ENCODE peak calls at places on chromosomes 6 and 20, in ten cellular contexts. One of them, this sample, is unnamed.

GRCh38 chr6:139650941-139651340 is 276.5 kb upstream of the CITED2 start:
- DNase-seq in sigmoid colon: no peak
- DNase-seq in HAP-1: no peak
- DNase-seq in ACHN: no peak
- DNase-seq in upper lobe of right lung: no peak
- DNase-seq in stimulated activated CD8-positive, alpha-beta memory T cell treated with anti-CD3 and anti-CD28 coated beads, Interleukin-12 subunit alpha, Interleukin-12 subunit beta, amount 100 ng/mL, for 4 hours: no peak
- DNase-seq in stimulated activated CD4-positive, alpha-beta T cell treated with anti-CD3 and anti-CD28 coated beads, Interleukin-12 subunit alpha, Interleukin-12 subunit beta, amount 100 ng/mL, for 4 hours: no peak
- DNase-seq in stimulated activated naive CD8-positive, alpha-beta T cell treated with anti-CD3 and anti-CD28 coated beads, Interleukin-15, Interleukin-2, amounts not matched to agents 100 U/mL and 50 U/mL, for 24 hours: no peak
- DNase-seq in NCI-H345: no peak
- DNase-seq in central memory CD4-positive, alpha-beta T cell: no peak
- DNase-seq in this sample: no peak

GRCh38 chr6:903746-904145 is 210.8 kb upstream of the EXOC2 start:
- DNase-seq in sigmoid colon: no peak
- DNase-seq in HAP-1: no peak
- DNase-seq in ACHN: peak
- DNase-seq in upper lobe of right lung: no peak
- DNase-seq in stimulated activated CD8-positive, alpha-beta memory T cell treated with anti-CD3 and anti-CD28 coated beads, Interleukin-12 subunit alpha, Interleukin-12 subunit beta, amount 100 ng/mL, for 4 hours: no peak
- DNase-seq in stimulated activated CD4-positive, alpha-beta T cell treated with anti-CD3 and anti-CD28 coated beads, Interleukin-12 subunit alpha, Interleukin-12 subunit beta, amount 100 ng/mL, for 4 hours: no peak
- DNase-seq in stimulated activated naive CD8-positive, alpha-beta T cell treated with anti-CD3 and anti-CD28 coated beads, Interleukin-15, Interleukin-2, amounts not matched to agents 100 U/mL and 50 U/mL, for 24 hours: no peak
- DNase-seq in NCI-H345: no peak
- DNase-seq in central memory CD4-positive, alpha-beta T cell: no peak
- DNase-seq in this sample: no peak

GRCh38 chr6:131844243-131844841 is 36.5 kb downstream of the ENPP1 start:
- DNase-seq in sigmoid colon: no peak
- DNase-seq in HAP-1: no peak
- DNase-seq in ACHN: no peak
- DNase-seq in upper lobe of right lung: no peak
- DNase-seq in stimulated activated CD8-positive, alpha-beta memory T cell treated with anti-CD3 and anti-CD28 coated beads, Interleukin-12 subunit alpha, Interleukin-12 subunit beta, amount 100 ng/mL, for 4 hours: no peak
- DNase-seq in stimulated activated CD4-positive, alpha-beta T cell treated with anti-CD3 and anti-CD28 coated beads, Interleukin-12 subunit alpha, Interleukin-12 subunit beta, amount 100 ng/mL, for 4 hours: no peak
- DNase-seq in stimulated activated naive CD8-positive, alpha-beta T cell treated with anti-CD3 and anti-CD28 coated beads, Interleukin-15, Interleukin-2, amounts not matched to agents 100 U/mL and 50 U/mL, for 24 hours: no peak
- DNase-seq in NCI-H345: no peak
- DNase-seq in central memory CD4-positive, alpha-beta T cell: no peak
- DNase-seq in this sample: no peak

GRCh38 chr6:166466178-166467122 is 83.7 kb upstream of the MPC1 start:
- DNase-seq in sigmoid colon: no peak
- DNase-seq in HAP-1: no peak
- DNase-seq in ACHN: peak
- DNase-seq in upper lobe of right lung: no peak
- DNase-seq in stimulated activated CD8-positive, alpha-beta memory T cell treated with anti-CD3 and anti-CD28 coated beads, Interleukin-12 subunit alpha, Interleukin-12 subunit beta, amount 100 ng/mL, for 4 hours: no peak
- DNase-seq in stimulated activated CD4-positive, alpha-beta T cell treated with anti-CD3 and anti-CD28 coated beads, Interleukin-12 subunit alpha, Interleukin-12 subunit beta, amount 100 ng/mL, for 4 hours: no peak
- DNase-seq in stimulated activated naive CD8-positive, alpha-beta T cell treated with anti-CD3 and anti-CD28 coated beads, Interleukin-15, Interleukin-2, amounts not matched to agents 100 U/mL and 50 U/mL, for 24 hours: no peak
- DNase-seq in NCI-H345: no peak
- DNase-seq in central memory CD4-positive, alpha-beta T cell: no peak
- DNase-seq in this sample: peak

GRCh38 chr6:133817460-133818047 is 71.4 kb upstream of the TCF21 start:
- DNase-seq in sigmoid colon: no peak
- DNase-seq in HAP-1: no peak
- DNase-seq in ACHN: peak
- DNase-seq in upper lobe of right lung: no peak
- DNase-seq in stimulated activated CD8-positive, alpha-beta memory T cell treated with anti-CD3 and anti-CD28 coated beads, Interleukin-12 subunit alpha, Interleukin-12 subunit beta, amount 100 ng/mL, for 4 hours: no peak
- DNase-seq in stimulated activated CD4-positive, alpha-beta T cell treated with anti-CD3 and anti-CD28 coated beads, Interleukin-12 subunit alpha, Interleukin-12 subunit beta, amount 100 ng/mL, for 4 hours: peak
- DNase-seq in stimulated activated naive CD8-positive, alpha-beta T cell treated with anti-CD3 and anti-CD28 coated beads, Interleukin-15, Interleukin-2, amounts not matched to agents 100 U/mL and 50 U/mL, for 24 hours: peak
- DNase-seq in NCI-H345: no peak
- DNase-seq in central memory CD4-positive, alpha-beta T cell: peak
- DNase-seq in this sample: peak

GRCh38 chr6:134589512-134589911 is 271.6 kb upstream of the SGK1 start:
- DNase-seq in sigmoid colon: no peak
- DNase-seq in HAP-1: no peak
- DNase-seq in ACHN: peak
- DNase-seq in upper lobe of right lung: no peak
- DNase-seq in stimulated activated CD8-positive, alpha-beta memory T cell treated with anti-CD3 and anti-CD28 coated beads, Interleukin-12 subunit alpha, Interleukin-12 subunit beta, amount 100 ng/mL, for 4 hours: no peak
- DNase-seq in stimulated activated CD4-positive, alpha-beta T cell treated with anti-CD3 and anti-CD28 coated beads, Interleukin-12 subunit alpha, Interleukin-12 subunit beta, amount 100 ng/mL, for 4 hours: no peak
- DNase-seq in stimulated activated naive CD8-positive, alpha-beta T cell treated with anti-CD3 and anti-CD28 coated beads, Interleukin-15, Interleukin-2, amounts not matched to agents 100 U/mL and 50 U/mL, for 24 hours: no peak
- DNase-seq in NCI-H345: no peak
- DNase-seq in central memory CD4-positive, alpha-beta T cell: no peak
- DNase-seq in this sample: no peak

GRCh38 chr6:49409951-49410542 is 53.0 kb downstream of the MMUT start:
- DNase-seq in sigmoid colon: peak
- DNase-seq in HAP-1: peak
- DNase-seq in ACHN: peak
- DNase-seq in upper lobe of right lung: peak
- DNase-seq in stimulated activated CD8-positive, alpha-beta memory T cell treated with anti-CD3 and anti-CD28 coated beads, Interleukin-12 subunit alpha, Interleukin-12 subunit beta, amount 100 ng/mL, for 4 hours: no peak
- DNase-seq in stimulated activated CD4-positive, alpha-beta T cell treated with anti-CD3 and anti-CD28 coated beads, Interleukin-12 subunit alpha, Interleukin-12 subunit beta, amount 100 ng/mL, for 4 hours: peak
- DNase-seq in stimulated activated naive CD8-positive, alpha-beta T cell treated with anti-CD3 and anti-CD28 coated beads, Interleukin-15, Interleukin-2, amounts not matched to agents 100 U/mL and 50 U/mL, for 24 hours: peak
- DNase-seq in NCI-H345: peak
- DNase-seq in central memory CD4-positive, alpha-beta T cell: peak
- DNase-seq in this sample: peak

GRCh38 chr20:58340853-58341252 is 31.3 kb downstream of the RAB22A start:
- DNase-seq in sigmoid colon: no peak
- DNase-seq in HAP-1: no peak
- DNase-seq in ACHN: no peak
- DNase-seq in upper lobe of right lung: no peak
- DNase-seq in stimulated activated CD8-positive, alpha-beta memory T cell treated with anti-CD3 and anti-CD28 coated beads, Interleukin-12 subunit alpha, Interleukin-12 subunit beta, amount 100 ng/mL, for 4 hours: no peak
- DNase-seq in stimulated activated CD4-positive, alpha-beta T cell treated with anti-CD3 and anti-CD28 coated beads, Interleukin-12 subunit alpha, Interleukin-12 subunit beta, amount 100 ng/mL, for 4 hours: no peak
- DNase-seq in stimulated activated naive CD8-positive, alpha-beta T cell treated with anti-CD3 and anti-CD28 coated beads, Interleukin-15, Interleukin-2, amounts not matched to agents 100 U/mL and 50 U/mL, for 24 hours: no peak
- DNase-seq in NCI-H345: no peak
- DNase-seq in central memory CD4-positive, alpha-beta T cell: no peak
- DNase-seq in this sample: no peak

GRCh38 chr6:24078200-24078599 is 47.8 kb upstream of the NRSN1 start:
- DNase-seq in sigmoid colon: no peak
- DNase-seq in HAP-1: no peak
- DNase-seq in ACHN: peak
- DNase-seq in upper lobe of right lung: no peak
- DNase-seq in stimulated activated CD8-positive, alpha-beta memory T cell treated with anti-CD3 and anti-CD28 coated beads, Interleukin-12 subunit alpha, Interleukin-12 subunit beta, amount 100 ng/mL, for 4 hours: no peak
- DNase-seq in stimulated activated CD4-positive, alpha-beta T cell treated with anti-CD3 and anti-CD28 coated beads, Interleukin-12 subunit alpha, Interleukin-12 subunit beta, amount 100 ng/mL, for 4 hours: no peak
- DNase-seq in stimulated activated naive CD8-positive, alpha-beta T cell treated with anti-CD3 and anti-CD28 coated beads, Interleukin-15, Interleukin-2, amounts not matched to agents 100 U/mL and 50 U/mL, for 24 hours: no peak
- DNase-seq in NCI-H345: no peak
- DNase-seq in central memory CD4-positive, alpha-beta T cell: no peak
- DNase-seq in this sample: no peak

GRCh38 chr6:149456311-149457021 is 28.3 kb downstream of the ZC3H12D start:
- DNase-seq in sigmoid colon: no peak
- DNase-seq in HAP-1: no peak
- DNase-seq in ACHN: no peak
- DNase-seq in upper lobe of right lung: no peak
- DNase-seq in stimulated activated CD8-positive, alpha-beta memory T cell treated with anti-CD3 and anti-CD28 coated beads, Interleukin-12 subunit alpha, Interleukin-12 subunit beta, amount 100 ng/mL, for 4 hours: no peak
- DNase-seq in stimulated activated CD4-positive, alpha-beta T cell treated with anti-CD3 and anti-CD28 coated beads, Interleukin-12 subunit alpha, Interleukin-12 subunit beta, amount 100 ng/mL, for 4 hours: no peak
- DNase-seq in stimulated activated naive CD8-positive, alpha-beta T cell treated with anti-CD3 and anti-CD28 coated beads, Interleukin-15, Interleukin-2, amounts not matched to agents 100 U/mL and 50 U/mL, for 24 hours: no peak
- DNase-seq in NCI-H345: no peak
- DNase-seq in central memory CD4-positive, alpha-beta T cell: no peak
- DNase-seq in this sample: no peak

GRCh38 chr20:23160536-23161243 is 74.6 kb upstream of the CD93 start:
- DNase-seq in sigmoid colon: no peak
- DNase-seq in HAP-1: no peak
- DNase-seq in ACHN: no peak
- DNase-seq in upper lobe of right lung: no peak
- DNase-seq in stimulated activated CD8-positive, alpha-beta memory T cell treated with anti-CD3 and anti-CD28 coated beads, Interleukin-12 subunit alpha, Interleukin-12 subunit beta, amount 100 ng/mL, for 4 hours: no peak
- DNase-seq in stimulated activated CD4-positive, alpha-beta T cell treated with anti-CD3 and anti-CD28 coated beads, Interleukin-12 subunit alpha, Interleukin-12 subunit beta, amount 100 ng/mL, for 4 hours: no peak
- DNase-seq in stimulated activated naive CD8-positive, alpha-beta T cell treated with anti-CD3 and anti-CD28 coated beads, Interleukin-15, Interleukin-2, amounts not matched to agents 100 U/mL and 50 U/mL, for 24 hours: no peak
- DNase-seq in NCI-H345: no peak
- DNase-seq in central memory CD4-positive, alpha-beta T cell: no peak
- DNase-seq in this sample: no peak

GRCh38 chr6:143325379-143326140 is 124.9 kb downstream of the ADAT2 start:
- DNase-seq in sigmoid colon: no peak
- DNase-seq in HAP-1: no peak
- DNase-seq in ACHN: peak
- DNase-seq in upper lobe of right lung: no peak
- DNase-seq in stimulated activated CD8-positive, alpha-beta memory T cell treated with anti-CD3 and anti-CD28 coated beads, Interleukin-12 subunit alpha, Interleukin-12 subunit beta, amount 100 ng/mL, for 4 hours: no peak
- DNase-seq in stimulated activated CD4-positive, alpha-beta T cell treated with anti-CD3 and anti-CD28 coated beads, Interleukin-12 subunit alpha, Interleukin-12 subunit beta, amount 100 ng/mL, for 4 hours: no peak
- DNase-seq in stimulated activated naive CD8-positive, alpha-beta T cell treated with anti-CD3 and anti-CD28 coated beads, Interleukin-15, Interleukin-2, amounts not matched to agents 100 U/mL and 50 U/mL, for 24 hours: no peak
- DNase-seq in NCI-H345: no peak
- DNase-seq in central memory CD4-positive, alpha-beta T cell: no peak
- DNase-seq in this sample: no peak

GRCh38 chr6:103554911-103555310 is 1304.8 kb downstream of the HACE1 start:
- DNase-seq in sigmoid colon: no peak
- DNase-seq in HAP-1: no peak
- DNase-seq in ACHN: no peak
- DNase-seq in upper lobe of right lung: no peak
- DNase-seq in stimulated activated CD8-positive, alpha-beta memory T cell treated with anti-CD3 and anti-CD28 coated beads, Interleukin-12 subunit alpha, Interleukin-12 subunit beta, amount 100 ng/mL, for 4 hours: no peak
- DNase-seq in stimulated activated CD4-positive, alpha-beta T cell treated with anti-CD3 and anti-CD28 coated beads, Interleukin-12 subunit alpha, Interleukin-12 subunit beta, amount 100 ng/mL, for 4 hours: no peak
- DNase-seq in stimulated activated naive CD8-positive, alpha-beta T cell treated with anti-CD3 and anti-CD28 coated beads, Interleukin-15, Interleukin-2, amounts not matched to agents 100 U/mL and 50 U/mL, for 24 hours: no peak
- DNase-seq in NCI-H345: no peak
- DNase-seq in central memory CD4-positive, alpha-beta T cell: no peak
- DNase-seq in this sample: no peak

GRCh38 chr20:45181639-45182038 is 6.9 kb downstream of the PI3 start:
- DNase-seq in sigmoid colon: no peak
- DNase-seq in HAP-1: no peak
- DNase-seq in ACHN: no peak
- DNase-seq in upper lobe of right lung: no peak
- DNase-seq in stimulated activated CD8-positive, alpha-beta memory T cell treated with anti-CD3 and anti-CD28 coated beads, Interleukin-12 subunit alpha, Interleukin-12 subunit beta, amount 100 ng/mL, for 4 hours: no peak
- DNase-seq in stimulated activated CD4-positive, alpha-beta T cell treated with anti-CD3 and anti-CD28 coated beads, Interleukin-12 subunit alpha, Interleukin-12 subunit beta, amount 100 ng/mL, for 4 hours: no peak
- DNase-seq in stimulated activated naive CD8-positive, alpha-beta T cell treated with anti-CD3 and anti-CD28 coated beads, Interleukin-15, Interleukin-2, amounts not matched to agents 100 U/mL and 50 U/mL, for 24 hours: no peak
- DNase-seq in NCI-H345: no peak
- DNase-seq in central memory CD4-positive, alpha-beta T cell: no peak
- DNase-seq in this sample: no peak

GRCh38 chr6:56693988-56694387 is 51.3 kb upstream of the DST start:
- DNase-seq in sigmoid colon: no peak
- DNase-seq in HAP-1: no peak
- DNase-seq in ACHN: peak
- DNase-seq in upper lobe of right lung: no peak
- DNase-seq in stimulated activated CD8-positive, alpha-beta memory T cell treated with anti-CD3 and anti-CD28 coated beads, Interleukin-12 subunit alpha, Interleukin-12 subunit beta, amount 100 ng/mL, for 4 hours: no peak
- DNase-seq in stimulated activated CD4-positive, alpha-beta T cell treated with anti-CD3 and anti-CD28 coated beads, Interleukin-12 subunit alpha, Interleukin-12 subunit beta, amount 100 ng/mL, for 4 hours: no peak
- DNase-seq in stimulated activated naive CD8-positive, alpha-beta T cell treated with anti-CD3 and anti-CD28 coated beads, Interleukin-15, Interleukin-2, amounts not matched to agents 100 U/mL and 50 U/mL, for 24 hours: no peak
- DNase-seq in NCI-H345: no peak
- DNase-seq in central memory CD4-positive, alpha-beta T cell: no peak
- DNase-seq in this sample: no peak

GRCh38 chr6:169469028-169469427 is 215.4 kb upstream of the THBS2 start:
- DNase-seq in sigmoid colon: no peak
- DNase-seq in HAP-1: no peak
- DNase-seq in ACHN: no peak
- DNase-seq in upper lobe of right lung: no peak
- DNase-seq in stimulated activated CD8-positive, alpha-beta memory T cell treated with anti-CD3 and anti-CD28 coated beads, Interleukin-12 subunit alpha, Interleukin-12 subunit beta, amount 100 ng/mL, for 4 hours: no peak
- DNase-seq in stimulated activated CD4-positive, alpha-beta T cell treated with anti-CD3 and anti-CD28 coated beads, Interleukin-12 subunit alpha, Interleukin-12 subunit beta, amount 100 ng/mL, for 4 hours: no peak
- DNase-seq in stimulated activated naive CD8-positive, alpha-beta T cell treated with anti-CD3 and anti-CD28 coated beads, Interleukin-15, Interleukin-2, amounts not matched to agents 100 U/mL and 50 U/mL, for 24 hours: no peak
- DNase-seq in NCI-H345: no peak
- DNase-seq in central memory CD4-positive, alpha-beta T cell: no peak
- DNase-seq in this sample: no peak

GRCh38 chr6:41462980-41463930 is 82.9 kb upstream of the FOXP4 start:
- DNase-seq in sigmoid colon: peak
- DNase-seq in HAP-1: peak
- DNase-seq in ACHN: peak
- DNase-seq in upper lobe of right lung: peak
- DNase-seq in stimulated activated CD8-positive, alpha-beta memory T cell treated with anti-CD3 and anti-CD28 coated beads, Interleukin-12 subunit alpha, Interleukin-12 subunit beta, amount 100 ng/mL, for 4 hours: no peak
- DNase-seq in stimulated activated CD4-positive, alpha-beta T cell treated with anti-CD3 and anti-CD28 coated beads, Interleukin-12 subunit alpha, Interleukin-12 subunit beta, amount 100 ng/mL, for 4 hours: peak
- DNase-seq in stimulated activated naive CD8-positive, alpha-beta T cell treated with anti-CD3 and anti-CD28 coated beads, Interleukin-15, Interleukin-2, amounts not matched to agents 100 U/mL and 50 U/mL, for 24 hours: peak
- DNase-seq in NCI-H345: no peak
- DNase-seq in central memory CD4-positive, alpha-beta T cell: no peak
- DNase-seq in this sample: peak

GRCh38 chr6:106858653-106859092 is 115.9 kb downstream of the CD24 start:
- DNase-seq in sigmoid colon: no peak
- DNase-seq in HAP-1: no peak
- DNase-seq in ACHN: peak
- DNase-seq in upper lobe of right lung: no peak
- DNase-seq in stimulated activated CD8-positive, alpha-beta memory T cell treated with anti-CD3 and anti-CD28 coated beads, Interleukin-12 subunit alpha, Interleukin-12 subunit beta, amount 100 ng/mL, for 4 hours: no peak
- DNase-seq in stimulated activated CD4-positive, alpha-beta T cell treated with anti-CD3 and anti-CD28 coated beads, Interleukin-12 subunit alpha, Interleukin-12 subunit beta, amount 100 ng/mL, for 4 hours: no peak
- DNase-seq in stimulated activated naive CD8-positive, alpha-beta T cell treated with anti-CD3 and anti-CD28 coated beads, Interleukin-15, Interleukin-2, amounts not matched to agents 100 U/mL and 50 U/mL, for 24 hours: no peak
- DNase-seq in NCI-H345: no peak
- DNase-seq in central memory CD4-positive, alpha-beta T cell: no peak
- DNase-seq in this sample: no peak

GRCh38 chr6:125791151-125791819 is 525 bp downstream of the NCOA7 start:
- DNase-seq in sigmoid colon: no peak
- DNase-seq in HAP-1: peak
- DNase-seq in ACHN: peak
- DNase-seq in upper lobe of right lung: no peak
- DNase-seq in stimulated activated CD8-positive, alpha-beta memory T cell treated with anti-CD3 and anti-CD28 coated beads, Interleukin-12 subunit alpha, Interleukin-12 subunit beta, amount 100 ng/mL, for 4 hours: no peak
- DNase-seq in stimulated activated CD4-positive, alpha-beta T cell treated with anti-CD3 and anti-CD28 coated beads, Interleukin-12 subunit alpha, Interleukin-12 subunit beta, amount 100 ng/mL, for 4 hours: no peak
- DNase-seq in stimulated activated naive CD8-positive, alpha-beta T cell treated with anti-CD3 and anti-CD28 coated beads, Interleukin-15, Interleukin-2, amounts not matched to agents 100 U/mL and 50 U/mL, for 24 hours: peak
- DNase-seq in NCI-H345: peak
- DNase-seq in central memory CD4-positive, alpha-beta T cell: peak
- DNase-seq in this sample: peak

GRCh38 chr6:16318538-16318937 is 80.2 kb downstream of the GMPR start:
- DNase-seq in sigmoid colon: no peak
- DNase-seq in HAP-1: no peak
- DNase-seq in ACHN: peak
- DNase-seq in upper lobe of right lung: no peak
- DNase-seq in stimulated activated CD8-positive, alpha-beta memory T cell treated with anti-CD3 and anti-CD28 coated beads, Interleukin-12 subunit alpha, Interleukin-12 subunit beta, amount 100 ng/mL, for 4 hours: no peak
- DNase-seq in stimulated activated CD4-positive, alpha-beta T cell treated with anti-CD3 and anti-CD28 coated beads, Interleukin-12 subunit alpha, Interleukin-12 subunit beta, amount 100 ng/mL, for 4 hours: peak
- DNase-seq in stimulated activated naive CD8-positive, alpha-beta T cell treated with anti-CD3 and anti-CD28 coated beads, Interleukin-15, Interleukin-2, amounts not matched to agents 100 U/mL and 50 U/mL, for 24 hours: peak
- DNase-seq in NCI-H345: no peak
- DNase-seq in central memory CD4-positive, alpha-beta T cell: no peak
- DNase-seq in this sample: no peak

GRCh38 chr6:37047421-37047931 is 42.0 kb downstream of the FGD2 start:
- DNase-seq in sigmoid colon: peak
- DNase-seq in HAP-1: no peak
- DNase-seq in ACHN: no peak
- DNase-seq in upper lobe of right lung: no peak
- DNase-seq in stimulated activated CD8-positive, alpha-beta memory T cell treated with anti-CD3 and anti-CD28 coated beads, Interleukin-12 subunit alpha, Interleukin-12 subunit beta, amount 100 ng/mL, for 4 hours: no peak
- DNase-seq in stimulated activated CD4-positive, alpha-beta T cell treated with anti-CD3 and anti-CD28 coated beads, Interleukin-12 subunit alpha, Interleukin-12 subunit beta, amount 100 ng/mL, for 4 hours: no peak
- DNase-seq in stimulated activated naive CD8-positive, alpha-beta T cell treated with anti-CD3 and anti-CD28 coated beads, Interleukin-15, Interleukin-2, amounts not matched to agents 100 U/mL and 50 U/mL, for 24 hours: no peak
- DNase-seq in NCI-H345: no peak
- DNase-seq in central memory CD4-positive, alpha-beta T cell: no peak
- DNase-seq in this sample: no peak

GRCh38 chr20:24781061-24781980 is 167.7 kb upstream of the CST7 start:
- DNase-seq in sigmoid colon: peak
- DNase-seq in HAP-1: no peak
- DNase-seq in ACHN: peak
- DNase-seq in upper lobe of right lung: peak
- DNase-seq in stimulated activated CD8-positive, alpha-beta memory T cell treated with anti-CD3 and anti-CD28 coated beads, Interleukin-12 subunit alpha, Interleukin-12 subunit beta, amount 100 ng/mL, for 4 hours: no peak
- DNase-seq in stimulated activated CD4-positive, alpha-beta T cell treated with anti-CD3 and anti-CD28 coated beads, Interleukin-12 subunit alpha, Interleukin-12 subunit beta, amount 100 ng/mL, for 4 hours: no peak
- DNase-seq in stimulated activated naive CD8-positive, alpha-beta T cell treated with anti-CD3 and anti-CD28 coated beads, Interleukin-15, Interleukin-2, amounts not matched to agents 100 U/mL and 50 U/mL, for 24 hours: peak
- DNase-seq in NCI-H345: peak
- DNase-seq in central memory CD4-positive, alpha-beta T cell: no peak
- DNase-seq in this sample: peak

GRCh38 chr6:81797594-81797993 is 45.1 kb upstream of the TENT5A start:
- DNase-seq in sigmoid colon: no peak
- DNase-seq in HAP-1: no peak
- DNase-seq in ACHN: no peak
- DNase-seq in upper lobe of right lung: no peak
- DNase-seq in stimulated activated CD8-positive, alpha-beta memory T cell treated with anti-CD3 and anti-CD28 coated beads, Interleukin-12 subunit alpha, Interleukin-12 subunit beta, amount 100 ng/mL, for 4 hours: no peak
- DNase-seq in stimulated activated CD4-positive, alpha-beta T cell treated with anti-CD3 and anti-CD28 coated beads, Interleukin-12 subunit alpha, Interleukin-12 subunit beta, amount 100 ng/mL, for 4 hours: no peak
- DNase-seq in stimulated activated naive CD8-positive, alpha-beta T cell treated with anti-CD3 and anti-CD28 coated beads, Interleukin-15, Interleukin-2, amounts not matched to agents 100 U/mL and 50 U/mL, for 24 hours: no peak
- DNase-seq in NCI-H345: no peak
- DNase-seq in central memory CD4-positive, alpha-beta T cell: no peak
- DNase-seq in this sample: no peak

GRCh38 chr20:10131612-10132345 is 86.9 kb upstream of the SNAP25 start:
- DNase-seq in sigmoid colon: peak
- DNase-seq in HAP-1: no peak
- DNase-seq in ACHN: no peak
- DNase-seq in upper lobe of right lung: no peak
- DNase-seq in stimulated activated CD8-positive, alpha-beta memory T cell treated with anti-CD3 and anti-CD28 coated beads, Interleukin-12 subunit alpha, Interleukin-12 subunit beta, amount 100 ng/mL, for 4 hours: no peak
- DNase-seq in stimulated activated CD4-positive, alpha-beta T cell treated with anti-CD3 and anti-CD28 coated beads, Interleukin-12 subunit alpha, Interleukin-12 subunit beta, amount 100 ng/mL, for 4 hours: no peak
- DNase-seq in stimulated activated naive CD8-positive, alpha-beta T cell treated with anti-CD3 and anti-CD28 coated beads, Interleukin-15, Interleukin-2, amounts not matched to agents 100 U/mL and 50 U/mL, for 24 hours: no peak
- DNase-seq in NCI-H345: peak
- DNase-seq in central memory CD4-positive, alpha-beta T cell: no peak
- DNase-seq in this sample: peak

GRCh38 chr6:18425218-18425617 is 38.1 kb downstream of the RNF144B start:
- DNase-seq in sigmoid colon: no peak
- DNase-seq in HAP-1: no peak
- DNase-seq in ACHN: no peak
- DNase-seq in upper lobe of right lung: no peak
- DNase-seq in stimulated activated CD8-positive, alpha-beta memory T cell treated with anti-CD3 and anti-CD28 coated beads, Interleukin-12 subunit alpha, Interleukin-12 subunit beta, amount 100 ng/mL, for 4 hours: no peak
- DNase-seq in stimulated activated CD4-positive, alpha-beta T cell treated with anti-CD3 and anti-CD28 coated beads, Interleukin-12 subunit alpha, Interleukin-12 subunit beta, amount 100 ng/mL, for 4 hours: no peak
- DNase-seq in stimulated activated naive CD8-positive, alpha-beta T cell treated with anti-CD3 and anti-CD28 coated beads, Interleukin-15, Interleukin-2, amounts not matched to agents 100 U/mL and 50 U/mL, for 24 hours: no peak
- DNase-seq in NCI-H345: no peak
- DNase-seq in central memory CD4-positive, alpha-beta T cell: no peak
- DNase-seq in this sample: no peak

GRCh38 chr6:89940225-89941027 is 46.2 kb downstream of the GJA10 start:
- DNase-seq in sigmoid colon: peak
- DNase-seq in HAP-1: peak
- DNase-seq in ACHN: peak
- DNase-seq in upper lobe of right lung: no peak
- DNase-seq in stimulated activated CD8-positive, alpha-beta memory T cell treated with anti-CD3 and anti-CD28 coated beads, Interleukin-12 subunit alpha, Interleukin-12 subunit beta, amount 100 ng/mL, for 4 hours: peak
- DNase-seq in stimulated activated CD4-positive, alpha-beta T cell treated with anti-CD3 and anti-CD28 coated beads, Interleukin-12 subunit alpha, Interleukin-12 subunit beta, amount 100 ng/mL, for 4 hours: peak
- DNase-seq in stimulated activated naive CD8-positive, alpha-beta T cell treated with anti-CD3 and anti-CD28 coated beads, Interleukin-15, Interleukin-2, amounts not matched to agents 100 U/mL and 50 U/mL, for 24 hours: peak
- DNase-seq in NCI-H345: peak
- DNase-seq in central memory CD4-positive, alpha-beta T cell: peak
- DNase-seq in this sample: peak

GRCh38 chr20:45340236-45340847 is 7.9 kb downstream of the SDC4 start:
- DNase-seq in sigmoid colon: no peak
- DNase-seq in HAP-1: no peak
- DNase-seq in ACHN: no peak
- DNase-seq in upper lobe of right lung: no peak
- DNase-seq in stimulated activated CD8-positive, alpha-beta memory T cell treated with anti-CD3 and anti-CD28 coated beads, Interleukin-12 subunit alpha, Interleukin-12 subunit beta, amount 100 ng/mL, for 4 hours: no peak
- DNase-seq in stimulated activated CD4-positive, alpha-beta T cell treated with anti-CD3 and anti-CD28 coated beads, Interleukin-12 subunit alpha, Interleukin-12 subunit beta, amount 100 ng/mL, for 4 hours: no peak
- DNase-seq in stimulated activated naive CD8-positive, alpha-beta T cell treated with anti-CD3 and anti-CD28 coated beads, Interleukin-15, Interleukin-2, amounts not matched to agents 100 U/mL and 50 U/mL, for 24 hours: no peak
- DNase-seq in NCI-H345: no peak
- DNase-seq in central memory CD4-positive, alpha-beta T cell: no peak
- DNase-seq in this sample: no peak

GRCh38 chr20:17887331-17888030 is 81.1 kb downstream of the SNX5 start:
- DNase-seq in sigmoid colon: peak
- DNase-seq in HAP-1: no peak
- DNase-seq in ACHN: no peak
- DNase-seq in upper lobe of right lung: no peak
- DNase-seq in stimulated activated CD8-positive, alpha-beta memory T cell treated with anti-CD3 and anti-CD28 coated beads, Interleukin-12 subunit alpha, Interleukin-12 subunit beta, amount 100 ng/mL, for 4 hours: no peak
- DNase-seq in stimulated activated CD4-positive, alpha-beta T cell treated with anti-CD3 and anti-CD28 coated beads, Interleukin-12 subunit alpha, Interleukin-12 subunit beta, amount 100 ng/mL, for 4 hours: no peak
- DNase-seq in stimulated activated naive CD8-positive, alpha-beta T cell treated with anti-CD3 and anti-CD28 coated beads, Interleukin-15, Interleukin-2, amounts not matched to agents 100 U/mL and 50 U/mL, for 24 hours: no peak
- DNase-seq in NCI-H345: no peak
- DNase-seq in central memory CD4-positive, alpha-beta T cell: no peak
- DNase-seq in this sample: no peak